ENCODE peak calls at places on chromosome 21, in seven cellular contexts. U, N, P, E, V, Y and K are unnamed samples.

GRCh38 chr21:16304700-16305099 is 574.9 kb downstream of the USP25 start:
- DNase-seq in U (no peak), N (no peak), P (no peak), E (no peak), V (no peak), Y (no peak), K (no peak)

GRCh38 chr21:17513214-17514123 is 626 bp downstream of the CXADR start:
- DNase-seq in U (peak), N (no peak), P (peak), E (peak), V (peak), Y (no peak), K (no peak)

GRCh38 chr21:40846057-40846456 is 901 bp downstream of the DSCAM start:
- DNase-seq in U (no peak), N (no peak), P (no peak), E (no peak), V (no peak), Y (no peak), K (no peak)

GRCh38 chr21:42471206-42471605 is 24.8 kb downstream of the RSPH1 start:
- DNase-seq in U (no peak), N (no peak), P (no peak), E (no peak), V (no peak), Y (no peak), K (no peak)

GRCh38 chr21:26806734-26807372 is 38.4 kb downstream of the ADAMTS1 start:
- DNase-seq in U (no peak), N (no peak), P (no peak), E (no peak), V (peak), Y (no peak), K (peak)

GRCh38 chr21:26099610-26100219 is 70.9 kb downstream of the APP start:
- DNase-seq in U (no peak), N (no peak), P (peak), E (no peak), V (no peak), Y (peak), K (peak)

GRCh38 chr21:33127154-33127893 is 57.4 kb downstream of the OLIG1 start:
- DNase-seq in U (peak), N (no peak), P (peak), E (peak), V (peak), Y (peak), K (peak)

GRCh38 chr21:27505516-27505915 is 538.6 kb upstream of the ADAMTS5 start:
- DNase-seq in U (no peak), N (no peak), P (no peak), E (no peak), V (no peak), Y (no peak), K (peak)

GRCh38 chr21:26965567-26966359 is 1.1 kb downstream of the ADAMTS5 start:
- DNase-seq in U (peak), N (no peak), P (peak), E (peak), V (peak), Y (peak), K (peak)

GRCh38 chr21:16534408-16535099 is 804.8 kb downstream of the USP25 start:
- DNase-seq in U (no peak), N (no peak), P (no peak), E (no peak), V (no peak), Y (no peak), K (peak)

GRCh38 chr21:37829447-37829846 is 86.8 kb downstream of the KCNJ6 start:
- DNase-seq in U (no peak), N (no peak), P (no peak), E (no peak), V (peak), Y (no peak), K (peak)

GRCh38 chr21:42456457-42456856 is 39.6 kb downstream of the RSPH1 start:
- DNase-seq in U (no peak), N (no peak), P (no peak), E (no peak), V (no peak), Y (peak), K (no peak)

GRCh38 chr21:17466166-17466565 is 46.7 kb upstream of the CXADR start:
- DNase-seq in U (no peak), N (no peak), P (peak), E (no peak), V (peak), Y (no peak), K (peak)

GRCh38 chr21:33383056-33383888 is 19.9 kb upstream of the IFNGR2 start:
- DNase-seq in U (no peak), N (no peak), P (no peak), E (peak), V (peak), Y (peak), K (peak)

GRCh38 chr21:32306021-32306780 is 7.5 kb downstream of the MRAP start:
- DNase-seq in U (peak), N (peak), P (peak), E (peak), V (peak), Y (no peak), K (no peak)

GRCh38 chr21:41139951-41140350 is 28.0 kb upstream of the BACE2 start:
- DNase-seq in U (no peak), N (no peak), P (no peak), E (no peak), V (no peak), Y (no peak), K (no peak)

GRCh38 chr21:41170442-41170841 is 2.5 kb downstream of the BACE2 start:
- DNase-seq in U (peak), N (no peak), P (peak), E (peak), V (no peak), Y (peak), K (peak)

GRCh38 chr21:41211041-41211426 is 43.1 kb downstream of the BACE2 start:
- DNase-seq in U (no peak), N (no peak), P (no peak), E (no peak), V (no peak), Y (no peak), K (no peak)

GRCh38 chr21:42228709-42229220 is 9.8 kb downstream of the ABCG1 start:
- DNase-seq in U (no peak), N (no peak), P (no peak), E (no peak), V (no peak), Y (no peak), K (no peak)

GRCh38 chr21:18368193-18368592 is 35.4 kb downstream of the TMPRSS15 start:
- DNase-seq in U (no peak), N (no peak), P (peak), E (no peak), V (no peak), Y (no peak), K (no peak)

GRCh38 chr21:42595281-42596187 is 57.9 kb upstream of the PDE9A start:
- DNase-seq in U (no peak), N (no peak), P (no peak), E (no peak), V (no peak), Y (no peak), K (no peak)

GRCh38 chr21:23127973-23128372 is 2129.8 kb downstream of the NCAM2 start:
- DNase-seq in U (no peak), N (no peak), P (peak), E (peak), V (no peak), Y (no peak), K (no peak)

GRCh38 chr21:37582613-37583012 is 216.0 kb downstream of the DYRK1A start:
- DNase-seq in U (no peak), N (no peak), P (peak), E (no peak), V (peak), Y (peak), K (peak)

GRCh38 chr21:37561506-37561905 is 194.9 kb downstream of the DYRK1A start:
- DNase-seq in U (no peak), N (no peak), P (no peak), E (no peak), V (no peak), Y (no peak), K (no peak)

GRCh38 chr21:21397464-21397863 is 399.3 kb downstream of the NCAM2 start:
- DNase-seq in U (no peak), N (no peak), P (no peak), E (no peak), V (no peak), Y (no peak), K (no peak)
- H3K23ac ChIP-seq in U (no peak), N (no peak), P (no peak), E (no peak), V (no peak), Y (no peak), K (no peak)

GRCh38 chr21:34670962-34671348 is 2.2 kb downstream of the CLIC6 start:
- DNase-seq in U (no peak), N (no peak), P (peak), E (no peak), V (no peak), Y (no peak), K (no peak)
- H3K23ac ChIP-seq in U (no peak), N (no peak), P (no peak), E (no peak), V (no peak), Y (no peak), K (no peak)

DNA sequence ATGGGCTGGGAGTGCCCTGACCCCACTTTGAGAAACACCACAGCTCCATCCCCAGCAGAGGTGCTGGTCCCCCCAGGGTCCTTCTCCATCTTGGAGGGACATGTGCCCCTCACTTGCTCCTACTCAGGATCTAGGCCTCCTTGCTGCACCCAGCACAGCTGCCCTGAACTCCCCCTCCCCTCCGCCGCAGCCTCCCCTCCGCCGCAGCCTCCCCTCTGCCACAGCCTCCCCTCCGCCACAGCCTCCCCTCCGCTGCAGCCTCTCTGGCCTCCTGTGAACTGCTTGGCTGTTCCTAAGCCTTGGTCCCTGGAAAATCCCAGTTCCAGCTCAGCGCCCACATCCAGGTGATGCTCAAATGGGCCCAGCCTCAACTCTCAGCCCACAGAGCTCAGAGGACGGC is 15.9 kb upstream of the TSPEAR start:
- DNase-seq in U (no peak), N (no peak), P (no peak), E (no peak), V (no peak), Y (no peak), K (no peak)
- H3K23ac ChIP-seq in U (no peak), N (no peak), P (no peak), E (no peak), V (no peak), Y (no peak), K (no peak)

DNA sequence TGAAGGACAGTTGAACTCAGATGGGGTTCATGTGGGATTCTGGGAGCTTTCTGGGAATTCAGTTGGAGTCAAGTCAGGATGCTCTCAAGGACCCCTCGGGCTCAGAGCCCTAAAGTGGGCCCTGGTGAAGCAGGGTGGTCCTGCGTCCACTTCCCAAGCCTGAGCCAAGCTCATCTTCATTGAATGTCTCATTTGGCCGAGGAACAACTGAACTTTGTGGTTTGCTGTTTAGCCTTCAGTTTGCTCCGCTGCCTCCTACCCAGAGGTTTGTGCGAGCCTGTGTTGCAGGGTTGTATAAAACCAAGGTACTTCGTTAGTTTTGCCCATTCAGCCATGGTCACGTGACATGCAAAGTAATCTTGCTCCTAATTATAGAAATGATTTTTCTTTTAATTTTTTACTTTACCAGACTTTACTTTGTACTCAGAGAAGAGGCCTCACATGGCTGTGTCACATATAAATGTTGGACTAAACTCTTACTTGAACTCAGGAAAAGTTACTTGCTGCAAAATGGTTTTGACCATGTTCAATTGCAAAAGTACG is 49.7 kb downstream of the B3GALT5 start:
- DNase-seq in U (no peak), N (no peak), P (no peak), E (no peak), V (no peak), Y (no peak), K (no peak)
- H3K23ac ChIP-seq in U (no peak), N (no peak), P (no peak), E (no peak), V (no peak), Y (no peak), K (no peak)

DNA sequence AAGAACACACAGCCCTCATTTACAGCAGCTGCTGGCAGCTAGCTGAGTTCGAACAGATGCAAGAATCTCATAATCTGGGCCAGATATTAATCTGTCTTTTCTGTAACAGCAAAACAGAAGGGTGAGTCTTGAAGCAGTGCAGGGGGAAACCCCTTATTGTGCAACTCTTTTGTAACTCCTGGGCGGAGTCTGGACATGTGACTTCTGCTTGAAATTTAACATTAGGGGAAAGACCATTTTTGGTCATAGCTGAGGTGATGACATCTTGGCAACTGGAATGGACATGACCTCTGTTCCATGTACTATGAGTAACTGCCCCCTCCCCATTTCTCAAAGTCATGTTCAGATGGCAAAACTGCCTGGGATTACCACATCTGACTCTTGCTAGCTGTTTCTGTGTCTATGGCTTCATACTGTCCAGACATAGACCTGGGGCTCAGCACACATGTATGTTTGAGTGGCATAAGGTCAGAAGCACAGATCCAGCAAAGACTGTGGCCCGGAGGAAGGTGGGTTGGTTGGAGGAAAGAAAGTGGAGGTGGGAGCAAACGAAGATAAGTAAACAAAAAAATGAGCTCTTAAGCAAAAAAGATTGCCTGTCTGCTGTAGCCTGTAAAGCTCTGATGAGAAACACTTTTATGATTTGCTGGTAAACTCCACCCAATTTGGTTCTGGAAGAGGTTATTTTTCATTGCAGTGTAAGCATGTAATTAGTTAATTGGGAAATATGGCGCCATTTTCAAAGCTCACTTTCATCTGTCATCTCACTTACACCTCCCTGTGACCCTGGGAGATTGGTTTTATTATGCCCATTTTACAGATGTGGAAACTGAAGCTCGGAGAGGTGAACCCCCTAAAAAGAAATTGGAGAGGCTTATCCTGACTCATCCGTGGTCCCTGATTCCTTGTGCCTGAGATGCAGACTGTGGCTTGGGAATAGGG is 26.1 kb downstream of the ETS2 start:
- DNase-seq in U (no peak), N (no peak), P (no peak), E (no peak), V (peak), Y (peak), K (peak)
- H3K23ac ChIP-seq in U (no peak), N (no peak), P (no peak), E (no peak), V (no peak), Y (no peak), K (peak)

GRCh38 chr21:15283138-15283537 is 218.3 kb upstream of the NRIP1 start:
- DNase-seq in U (no peak), N (no peak), P (no peak), E (no peak), V (no peak), Y (no peak), K (no peak)
- H3K23ac ChIP-seq in U (no peak), N (no peak), P (no peak), E (no peak), V (no peak), Y (no peak), K (no peak)

DNA sequence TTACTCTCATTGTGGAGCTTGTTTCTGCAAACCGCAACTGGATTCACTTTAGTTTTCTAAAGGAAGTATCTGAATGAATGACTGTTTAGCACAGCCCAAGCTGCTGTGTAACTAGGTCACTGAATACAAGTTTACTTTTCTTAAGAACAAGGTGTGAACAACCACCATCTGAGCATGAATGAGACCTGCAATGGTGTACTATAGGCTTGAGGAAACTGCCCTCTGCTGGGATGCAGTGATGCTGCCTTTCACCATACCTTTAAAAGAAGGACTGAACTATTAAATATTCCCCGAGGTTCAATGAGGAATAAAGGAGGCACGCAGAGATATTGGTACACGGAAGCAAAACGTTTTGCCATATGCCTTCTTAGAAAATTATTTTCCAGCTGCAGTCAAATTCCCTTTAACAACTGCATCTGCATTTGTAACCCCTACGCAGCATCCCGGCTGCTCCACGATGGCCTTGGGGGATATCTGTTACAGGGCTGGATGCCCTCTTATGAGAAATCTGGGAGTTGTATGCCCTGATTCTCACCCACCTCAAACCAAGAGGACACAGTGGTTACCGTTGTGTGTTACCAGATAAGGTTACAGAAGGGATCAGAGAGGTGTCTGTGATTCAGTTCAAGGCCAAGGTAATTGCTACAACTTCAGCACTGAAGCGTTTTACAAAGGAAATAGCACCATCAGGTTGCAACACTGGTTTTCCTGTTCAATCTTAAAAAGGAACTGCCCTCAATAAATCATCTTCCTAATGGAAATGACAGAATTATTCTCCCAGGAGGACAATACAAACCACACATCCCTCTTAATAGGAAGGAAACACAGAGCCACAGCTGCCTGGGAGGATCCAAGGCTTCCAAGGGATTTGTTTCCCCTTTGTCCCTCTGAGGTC is 470.5 kb downstream of the LTN1 start:
- DNase-seq in U (no peak), N (peak), P (peak), E (peak), V (peak), Y (no peak), K (peak)
- H3K23ac ChIP-seq in U (no peak), N (no peak), P (no peak), E (no peak), V (no peak), Y (no peak), K (no peak)

GRCh38 chr21:45386336-45386727 is 18.6 kb upstream of the COL18A1 start:
- DNase-seq in U (no peak), N (no peak), P (no peak), E (no peak), V (no peak), Y (no peak), K (no peak)
- H3K23ac ChIP-seq in U (peak), N (no peak), P (no peak), E (no peak), V (no peak), Y (no peak), K (no peak)

GRCh38 chr21:46570119-46570518 is 34.8 kb downstream of the S100B start:
- DNase-seq in U (no peak), N (no peak), P (no peak), E (no peak), V (no peak), Y (no peak), K (no peak)
- H3K23ac ChIP-seq in U (no peak), N (no peak), P (no peak), E (no peak), V (no peak), Y (no peak), K (no peak)

DNA sequence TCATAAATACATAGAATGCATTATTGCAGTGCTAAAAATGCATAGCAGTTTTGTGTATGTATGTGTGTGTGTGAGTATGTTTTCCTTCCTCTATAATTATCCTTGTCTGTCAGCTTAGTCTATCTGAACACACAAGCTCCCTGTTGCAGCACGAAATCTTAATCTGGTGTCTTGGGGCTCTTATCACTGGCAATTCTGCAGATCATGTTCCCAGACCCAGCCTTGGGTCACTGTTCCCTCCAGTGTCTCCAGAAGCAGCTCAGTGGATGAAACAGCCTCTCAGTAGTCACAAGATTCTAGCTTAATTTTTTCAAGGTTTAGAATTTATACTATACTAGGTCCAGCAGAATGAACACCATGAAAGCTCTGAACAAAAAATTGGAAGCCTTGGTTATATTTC is 777.9 kb downstream of the MRPL39 start:
- DNase-seq in U (no peak), N (no peak), P (peak), E (no peak), V (no peak), Y (no peak), K (no peak)
- H3K23ac ChIP-seq in U (no peak), N (no peak), P (no peak), E (no peak), V (no peak), Y (no peak), K (no peak)